ENCODE peak calls at places on chromosome 12, in five cellular contexts. One of them, this sample, is unnamed.

GRCh38 chr12:55762646-55763045 is 19.7 kb downstream of the GDF11 start:
- DNase-seq in colonic mucosa: no peak
- DNase-seq in NCI-H1092 treated with DMSO at 0.1 percent for 48 hours: no peak
- DNase-seq in cardiac muscle cell: no peak
- DNase-seq in Peyer's patch: no peak
- DNase-seq in this sample: no peak

GRCh38 chr12:2250797-2251196 is 198.0 kb downstream of the CACNA1C start:
- DNase-seq in Peyer's patch: no peak
- DNase-seq in colonic mucosa: no peak
- DNase-seq in cardiac muscle cell: no peak
- DNase-seq in NCI-H1092 treated with DMSO at 0.1 percent for 48 hours: no peak
- DNase-seq in this sample: peak; percentile 92

GRCh38 chr12:54197037-54197909 is 8.5 kb upstream of the SMUG1 start:
- DNase-seq in NCI-H1092 treated with DMSO at 0.1 percent for 48 hours: no peak
- DNase-seq in Peyer's patch: peak; percentile 61
- DNase-seq in cardiac muscle cell: no peak
- DNase-seq in colonic mucosa: no peak
- DNase-seq in this sample: peak; percentile 95

GRCh38 chr12:12817611-12818010 is 4.5 kb downstream of the DDX47 start:
- DNase-seq in Peyer's patch: no peak
- DNase-seq in colonic mucosa: no peak
- DNase-seq in cardiac muscle cell: no peak
- DNase-seq in NCI-H1092 treated with DMSO at 0.1 percent for 48 hours: no peak
- DNase-seq in this sample: no peak

GRCh38 chr12:83016226-83016835 is 329.6 kb downstream of the TMTC2 start:
- DNase-seq in cardiac muscle cell: peak; percentile 27
- DNase-seq in Peyer's patch: no peak
- DNase-seq in colonic mucosa: no peak
- DNase-seq in NCI-H1092 treated with DMSO at 0.1 percent for 48 hours: no peak
- DNase-seq in this sample: no peak

GRCh38 chr12:49750027-49750977 is 8.9 kb downstream of the TMBIM6 start:
- DNase-seq in cardiac muscle cell: peak; percentile 23
- DNase-seq in NCI-H1092 treated with DMSO at 0.1 percent for 48 hours: no peak
- DNase-seq in Peyer's patch: no peak
- DNase-seq in colonic mucosa: no peak
- DNase-seq in this sample: peak; percentile 14

GRCh38 chr12:64006211-64006610 is 161.7 kb downstream of the SRGAP1 start:
- DNase-seq in cardiac muscle cell: peak; percentile 1
- DNase-seq in Peyer's patch: no peak
- DNase-seq in colonic mucosa: no peak
- DNase-seq in NCI-H1092 treated with DMSO at 0.1 percent for 48 hours: no peak
- DNase-seq in this sample: peak; percentile 75

GRCh38 chr12:6535960-6536847 is 1.9 kb downstream of the GAPDH start:
- DNase-seq in colonic mucosa: no peak
- DNase-seq in Peyer's patch: no peak
- DNase-seq in NCI-H1092 treated with DMSO at 0.1 percent for 48 hours: no peak
- DNase-seq in cardiac muscle cell: no peak
- DNase-seq in this sample: peak; percentile 64

GRCh38 chr12:121124402-121125109 is 8.1 kb upstream of the P2RX7 start:
- DNase-seq in Peyer's patch: no peak
- DNase-seq in colonic mucosa: no peak
- DNase-seq in NCI-H1092 treated with DMSO at 0.1 percent for 48 hours: no peak
- DNase-seq in cardiac muscle cell: no peak
- DNase-seq in this sample: peak; percentile 75

GRCh38 chr12:5516781-5517180 is 84.9 kb downstream of the NTF3 start:
- DNase-seq in cardiac muscle cell: no peak
- DNase-seq in Peyer's patch: no peak
- DNase-seq in colonic mucosa: no peak
- DNase-seq in NCI-H1092 treated with DMSO at 0.1 percent for 48 hours: no peak
- DNase-seq in this sample: no peak

GRCh38 chr12:5429741-5430557 is 2.0 kb upstream of the NTF3 start:
- DNase-seq in cardiac muscle cell: peak; percentile 42
- DNase-seq in Peyer's patch: no peak
- DNase-seq in NCI-H1092 treated with DMSO at 0.1 percent for 48 hours: no peak
- DNase-seq in colonic mucosa: no peak
- DNase-seq in this sample: no peak

GRCh38 chr12:132325733-132326130 is 3.7 kb downstream of the GALNT9 start:
- DNase-seq in Peyer's patch: no peak
- DNase-seq in NCI-H1092 treated with DMSO at 0.1 percent for 48 hours: no peak
- DNase-seq in colonic mucosa: no peak
- DNase-seq in cardiac muscle cell: no peak
- DNase-seq in this sample: no peak

GRCh38 chr12:112988224-112988623 is 9.9 kb downstream of the OAS2 start:
- DNase-seq in Peyer's patch: no peak
- DNase-seq in NCI-H1092 treated with DMSO at 0.1 percent for 48 hours: no peak
- DNase-seq in colonic mucosa: no peak
- DNase-seq in cardiac muscle cell: no peak
- DNase-seq in this sample: no peak

GRCh38 chr12:10243803-10244520 is 31.3 kb downstream of the GABARAPL1 start:
- DNase-seq in colonic mucosa: no peak
- DNase-seq in NCI-H1092 treated with DMSO at 0.1 percent for 48 hours: no peak
- DNase-seq in cardiac muscle cell: no peak
- DNase-seq in Peyer's patch: no peak
- DNase-seq in this sample: no peak

GRCh38 chr12:58529897-58530296 is 390.4 kb downstream of the LRIG3 start:
- DNase-seq in NCI-H1092 treated with DMSO at 0.1 percent for 48 hours: no peak
- DNase-seq in Peyer's patch: no peak
- DNase-seq in cardiac muscle cell: no peak
- DNase-seq in colonic mucosa: no peak
- DNase-seq in this sample: peak; percentile 34

GRCh38 chr12:107554941-107555340 is 130.7 kb upstream of the PWP1 start:
- DNase-seq in colonic mucosa: no peak
- DNase-seq in cardiac muscle cell: no peak
- DNase-seq in NCI-H1092 treated with DMSO at 0.1 percent for 48 hours: no peak
- DNase-seq in Peyer's patch: no peak
- DNase-seq in this sample: no peak

GRCh38 chr12:51961834-51962233 is 10.3 kb downstream of the ACVR1B start:
- DNase-seq in colonic mucosa: peak; percentile 59
- DNase-seq in cardiac muscle cell: no peak
- DNase-seq in Peyer's patch: no peak
- DNase-seq in NCI-H1092 treated with DMSO at 0.1 percent for 48 hours: no peak
- DNase-seq in this sample: no peak

This sample was measured in osteoblast.